ENCODE peak calls at places on chromosome 17, in ten cellular contexts. One of them, this sample, is unnamed.

GRCh38 chr17:9225305-9226101 is 204.2 kb downstream of the NTN1 start:
- DNase-seq in K562: no peak
- DNase-seq in choroid plexus epithelial cell: no peak
- DNase-seq in activated T-cell treated with anti-CD3 and anti-CD28 coated beads for 1 hour: no peak
- DNase-seq in OCI-LY7: no peak
- DNase-seq in T-helper 17 cell: no peak
- DNase-seq in fibroblast of gingiva: no peak
- DNase-seq in RCC 7860: no peak
- DNase-seq in cardiac muscle cell: peak
- DNase-seq in stimulated activated CD4-positive, alpha-beta T cell treated with anti-CD3 and anti-CD28 coated beads, Interleukin-12 subunit alpha, Interleukin-12 subunit beta, amount 100 ng/mL, for 48 hours: no peak
- DNase-seq in this sample: no peak

GRCh38 chr17:82236142-82236971 is 7.5 kb downstream of the SLC16A3 start:
- DNase-seq in K562: peak
- DNase-seq in choroid plexus epithelial cell: peak
- DNase-seq in activated T-cell treated with anti-CD3 and anti-CD28 coated beads for 1 hour: peak
- DNase-seq in OCI-LY7: peak
- DNase-seq in T-helper 17 cell: peak
- DNase-seq in fibroblast of gingiva: no peak
- DNase-seq in RCC 7860: no peak
- DNase-seq in cardiac muscle cell: peak
- DNase-seq in stimulated activated CD4-positive, alpha-beta T cell treated with anti-CD3 and anti-CD28 coated beads, Interleukin-12 subunit alpha, Interleukin-12 subunit beta, amount 100 ng/mL, for 48 hours: peak
- DNase-seq in this sample: peak

GRCh38 chr17:13593021-13593751 is 8.5 kb downstream of the HS3ST3A1 start:
- DNase-seq in K562: no peak
- DNase-seq in choroid plexus epithelial cell: no peak
- DNase-seq in activated T-cell treated with anti-CD3 and anti-CD28 coated beads for 1 hour: no peak
- DNase-seq in OCI-LY7: no peak
- DNase-seq in T-helper 17 cell: no peak
- DNase-seq in fibroblast of gingiva: no peak
- DNase-seq in RCC 7860: no peak
- DNase-seq in cardiac muscle cell: no peak
- DNase-seq in stimulated activated CD4-positive, alpha-beta T cell treated with anti-CD3 and anti-CD28 coated beads, Interleukin-12 subunit alpha, Interleukin-12 subunit beta, amount 100 ng/mL, for 48 hours: no peak
- DNase-seq in this sample: no peak

GRCh38 chr17:12342609-12343248 is 322.1 kb downstream of the MAP2K4 start:
- DNase-seq in K562: peak
- DNase-seq in choroid plexus epithelial cell: peak
- DNase-seq in activated T-cell treated with anti-CD3 and anti-CD28 coated beads for 1 hour: no peak
- DNase-seq in OCI-LY7: peak
- DNase-seq in T-helper 17 cell: no peak
- DNase-seq in fibroblast of gingiva: no peak
- DNase-seq in RCC 7860: no peak
- DNase-seq in cardiac muscle cell: peak
- DNase-seq in stimulated activated CD4-positive, alpha-beta T cell treated with anti-CD3 and anti-CD28 coated beads, Interleukin-12 subunit alpha, Interleukin-12 subunit beta, amount 100 ng/mL, for 48 hours: peak
- DNase-seq in this sample: no peak

GRCh38 chr17:58565389-58566311 is 51.2 kb upstream of the MTMR4 start:
- DNase-seq in K562: no peak
- DNase-seq in choroid plexus epithelial cell: no peak
- DNase-seq in activated T-cell treated with anti-CD3 and anti-CD28 coated beads for 1 hour: no peak
- DNase-seq in OCI-LY7: peak
- DNase-seq in T-helper 17 cell: no peak
- DNase-seq in fibroblast of gingiva: no peak
- DNase-seq in RCC 7860: no peak
- DNase-seq in cardiac muscle cell: no peak
- DNase-seq in stimulated activated CD4-positive, alpha-beta T cell treated with anti-CD3 and anti-CD28 coated beads, Interleukin-12 subunit alpha, Interleukin-12 subunit beta, amount 100 ng/mL, for 48 hours: no peak
- DNase-seq in this sample: no peak

GRCh38 chr17:4509402-4509801 is 10.7 kb downstream of the SPNS2 start:
- DNase-seq in K562: no peak
- DNase-seq in choroid plexus epithelial cell: peak
- DNase-seq in activated T-cell treated with anti-CD3 and anti-CD28 coated beads for 1 hour: no peak
- DNase-seq in OCI-LY7: peak
- DNase-seq in T-helper 17 cell: no peak
- DNase-seq in fibroblast of gingiva: no peak
- DNase-seq in RCC 7860: no peak
- DNase-seq in cardiac muscle cell: no peak
- DNase-seq in stimulated activated CD4-positive, alpha-beta T cell treated with anti-CD3 and anti-CD28 coated beads, Interleukin-12 subunit alpha, Interleukin-12 subunit beta, amount 100 ng/mL, for 48 hours: no peak
- DNase-seq in this sample: no peak

GRCh38 chr17:42653179-42654124 is 5.6 kb upstream of the TUBG2 start:
- DNase-seq in K562: peak
- DNase-seq in choroid plexus epithelial cell: peak
- DNase-seq in activated T-cell treated with anti-CD3 and anti-CD28 coated beads for 1 hour: no peak
- DNase-seq in OCI-LY7: no peak
- DNase-seq in T-helper 17 cell: no peak
- DNase-seq in fibroblast of gingiva: peak
- DNase-seq in RCC 7860: no peak
- DNase-seq in cardiac muscle cell: peak
- DNase-seq in stimulated activated CD4-positive, alpha-beta T cell treated with anti-CD3 and anti-CD28 coated beads, Interleukin-12 subunit alpha, Interleukin-12 subunit beta, amount 100 ng/mL, for 48 hours: no peak
- DNase-seq in this sample: no peak

GRCh38 chr17:1942666-1943431 is 82.3 kb downstream of the RTN4RL1 start:
- DNase-seq in K562: no peak
- DNase-seq in choroid plexus epithelial cell: no peak
- DNase-seq in activated T-cell treated with anti-CD3 and anti-CD28 coated beads for 1 hour: no peak
- DNase-seq in OCI-LY7: no peak
- DNase-seq in T-helper 17 cell: no peak
- DNase-seq in fibroblast of gingiva: no peak
- DNase-seq in RCC 7860: no peak
- DNase-seq in cardiac muscle cell: no peak
- DNase-seq in stimulated activated CD4-positive, alpha-beta T cell treated with anti-CD3 and anti-CD28 coated beads, Interleukin-12 subunit alpha, Interleukin-12 subunit beta, amount 100 ng/mL, for 48 hours: no peak
- DNase-seq in this sample: no peak

GRCh38 chr17:17179371-17179827 is 26.7 kb downstream of the PLD6 start:
- DNase-seq in K562: no peak
- DNase-seq in choroid plexus epithelial cell: no peak
- DNase-seq in activated T-cell treated with anti-CD3 and anti-CD28 coated beads for 1 hour: no peak
- DNase-seq in OCI-LY7: no peak
- DNase-seq in T-helper 17 cell: no peak
- DNase-seq in fibroblast of gingiva: no peak
- DNase-seq in RCC 7860: no peak
- DNase-seq in cardiac muscle cell: no peak
- DNase-seq in stimulated activated CD4-positive, alpha-beta T cell treated with anti-CD3 and anti-CD28 coated beads, Interleukin-12 subunit alpha, Interleukin-12 subunit beta, amount 100 ng/mL, for 48 hours: no peak
- DNase-seq in this sample: peak

GRCh38 chr17:59335685-59336084 is 4.2 kb downstream of the YPEL2 start:
- DNase-seq in K562: no peak
- DNase-seq in choroid plexus epithelial cell: no peak
- DNase-seq in activated T-cell treated with anti-CD3 and anti-CD28 coated beads for 1 hour: no peak
- DNase-seq in OCI-LY7: no peak
- DNase-seq in T-helper 17 cell: no peak
- DNase-seq in fibroblast of gingiva: no peak
- DNase-seq in RCC 7860: no peak
- DNase-seq in cardiac muscle cell: no peak
- DNase-seq in stimulated activated CD4-positive, alpha-beta T cell treated with anti-CD3 and anti-CD28 coated beads, Interleukin-12 subunit alpha, Interleukin-12 subunit beta, amount 100 ng/mL, for 48 hours: no peak
- DNase-seq in this sample: no peak

GRCh38 chr17:58264407-58265103 is 16.2 kb downstream of the MPO start:
- DNase-seq in K562: no peak
- DNase-seq in choroid plexus epithelial cell: no peak
- DNase-seq in activated T-cell treated with anti-CD3 and anti-CD28 coated beads for 1 hour: no peak
- DNase-seq in OCI-LY7: no peak
- DNase-seq in T-helper 17 cell: no peak
- DNase-seq in fibroblast of gingiva: no peak
- DNase-seq in RCC 7860: no peak
- DNase-seq in cardiac muscle cell: no peak
- DNase-seq in stimulated activated CD4-positive, alpha-beta T cell treated with anti-CD3 and anti-CD28 coated beads, Interleukin-12 subunit alpha, Interleukin-12 subunit beta, amount 100 ng/mL, for 48 hours: no peak
- DNase-seq in this sample: no peak

GRCh38 chr17:3030096-3030495 is 33.3 kb downstream of the OR1D5 start:
- DNase-seq in K562: no peak
- DNase-seq in choroid plexus epithelial cell: peak
- DNase-seq in activated T-cell treated with anti-CD3 and anti-CD28 coated beads for 1 hour: no peak
- DNase-seq in OCI-LY7: no peak
- DNase-seq in T-helper 17 cell: no peak
- DNase-seq in fibroblast of gingiva: peak
- DNase-seq in RCC 7860: no peak
- DNase-seq in cardiac muscle cell: peak
- DNase-seq in stimulated activated CD4-positive, alpha-beta T cell treated with anti-CD3 and anti-CD28 coated beads, Interleukin-12 subunit alpha, Interleukin-12 subunit beta, amount 100 ng/mL, for 48 hours: no peak
- DNase-seq in this sample: peak

GRCh38 chr17:39867084-39867890 is 715 bp upstream of the ZPBP2 start:
- DNase-seq in K562: no peak
- DNase-seq in choroid plexus epithelial cell: no peak
- DNase-seq in activated T-cell treated with anti-CD3 and anti-CD28 coated beads for 1 hour: peak
- DNase-seq in OCI-LY7: no peak
- DNase-seq in T-helper 17 cell: no peak
- DNase-seq in fibroblast of gingiva: no peak
- DNase-seq in RCC 7860: no peak
- DNase-seq in cardiac muscle cell: no peak
- DNase-seq in stimulated activated CD4-positive, alpha-beta T cell treated with anti-CD3 and anti-CD28 coated beads, Interleukin-12 subunit alpha, Interleukin-12 subunit beta, amount 100 ng/mL, for 48 hours: peak
- DNase-seq in this sample: no peak

GRCh38 chr17:42519546-42520444 is 16.2 kb upstream of the NAGLU start:
- DNase-seq in K562: peak
- DNase-seq in choroid plexus epithelial cell: peak
- DNase-seq in activated T-cell treated with anti-CD3 and anti-CD28 coated beads for 1 hour: no peak
- DNase-seq in OCI-LY7: no peak
- DNase-seq in T-helper 17 cell: no peak
- DNase-seq in fibroblast of gingiva: peak
- DNase-seq in RCC 7860: peak
- DNase-seq in cardiac muscle cell: peak
- DNase-seq in stimulated activated CD4-positive, alpha-beta T cell treated with anti-CD3 and anti-CD28 coated beads, Interleukin-12 subunit alpha, Interleukin-12 subunit beta, amount 100 ng/mL, for 48 hours: no peak
- DNase-seq in this sample: peak

GRCh38 chr17:29844339-29845048 is 85.5 kb downstream of the SSH2 start:
- DNase-seq in K562: peak
- DNase-seq in choroid plexus epithelial cell: peak
- DNase-seq in activated T-cell treated with anti-CD3 and anti-CD28 coated beads for 1 hour: no peak
- DNase-seq in OCI-LY7: no peak
- DNase-seq in T-helper 17 cell: no peak
- DNase-seq in fibroblast of gingiva: no peak
- DNase-seq in RCC 7860: no peak
- DNase-seq in cardiac muscle cell: peak
- DNase-seq in stimulated activated CD4-positive, alpha-beta T cell treated with anti-CD3 and anti-CD28 coated beads, Interleukin-12 subunit alpha, Interleukin-12 subunit beta, amount 100 ng/mL, for 48 hours: no peak
- DNase-seq in this sample: no peak

GRCh38 chr17:58536541-58536940 is 22.1 kb upstream of the MTMR4 start:
- DNase-seq in K562: no peak
- DNase-seq in choroid plexus epithelial cell: no peak
- DNase-seq in activated T-cell treated with anti-CD3 and anti-CD28 coated beads for 1 hour: no peak
- DNase-seq in OCI-LY7: no peak
- DNase-seq in T-helper 17 cell: no peak
- DNase-seq in fibroblast of gingiva: no peak
- DNase-seq in RCC 7860: no peak
- DNase-seq in cardiac muscle cell: no peak
- DNase-seq in stimulated activated CD4-positive, alpha-beta T cell treated with anti-CD3 and anti-CD28 coated beads, Interleukin-12 subunit alpha, Interleukin-12 subunit beta, amount 100 ng/mL, for 48 hours: no peak
- DNase-seq in this sample: no peak

GRCh38 chr17:63843387-63844292 is 1.2 kb upstream of the SMARCD2 start:
- DNase-seq in K562: peak
- DNase-seq in choroid plexus epithelial cell: peak
- DNase-seq in activated T-cell treated with anti-CD3 and anti-CD28 coated beads for 1 hour: no peak
- DNase-seq in OCI-LY7: peak
- DNase-seq in T-helper 17 cell: no peak
- DNase-seq in fibroblast of gingiva: peak
- DNase-seq in RCC 7860: peak
- DNase-seq in cardiac muscle cell: peak
- DNase-seq in stimulated activated CD4-positive, alpha-beta T cell treated with anti-CD3 and anti-CD28 coated beads, Interleukin-12 subunit alpha, Interleukin-12 subunit beta, amount 100 ng/mL, for 48 hours: no peak
- DNase-seq in this sample: peak

GRCh38 chr17:50467855-50468119 is 893 bp downstream of the CHAD start:
- DNase-seq in K562: no peak
- DNase-seq in choroid plexus epithelial cell: no peak
- DNase-seq in activated T-cell treated with anti-CD3 and anti-CD28 coated beads for 1 hour: no peak
- DNase-seq in OCI-LY7: no peak
- DNase-seq in T-helper 17 cell: no peak
- DNase-seq in fibroblast of gingiva: no peak
- DNase-seq in RCC 7860: no peak
- DNase-seq in cardiac muscle cell: no peak
- DNase-seq in stimulated activated CD4-positive, alpha-beta T cell treated with anti-CD3 and anti-CD28 coated beads, Interleukin-12 subunit alpha, Interleukin-12 subunit beta, amount 100 ng/mL, for 48 hours: no peak
- DNase-seq in this sample: no peak

GRCh38 chr17:9158545-9159452 is 137.5 kb downstream of the NTN1 start:
- DNase-seq in K562: no peak
- DNase-seq in choroid plexus epithelial cell: no peak
- DNase-seq in activated T-cell treated with anti-CD3 and anti-CD28 coated beads for 1 hour: no peak
- DNase-seq in OCI-LY7: no peak
- DNase-seq in T-helper 17 cell: no peak
- DNase-seq in fibroblast of gingiva: no peak
- DNase-seq in RCC 7860: no peak
- DNase-seq in cardiac muscle cell: no peak
- DNase-seq in stimulated activated CD4-positive, alpha-beta T cell treated with anti-CD3 and anti-CD28 coated beads, Interleukin-12 subunit alpha, Interleukin-12 subunit beta, amount 100 ng/mL, for 48 hours: no peak
- DNase-seq in this sample: no peak

GRCh38 chr17:9226130-9226793 is 205.0 kb downstream of the NTN1 start:
- DNase-seq in K562: no peak
- DNase-seq in choroid plexus epithelial cell: no peak
- DNase-seq in activated T-cell treated with anti-CD3 and anti-CD28 coated beads for 1 hour: no peak
- DNase-seq in OCI-LY7: no peak
- DNase-seq in T-helper 17 cell: no peak
- DNase-seq in fibroblast of gingiva: no peak
- DNase-seq in RCC 7860: no peak
- DNase-seq in cardiac muscle cell: no peak
- DNase-seq in stimulated activated CD4-positive, alpha-beta T cell treated with anti-CD3 and anti-CD28 coated beads, Interleukin-12 subunit alpha, Interleukin-12 subunit beta, amount 100 ng/mL, for 48 hours: no peak
- DNase-seq in this sample: no peak

GRCh38 chr17:80295146-80295545 is 34.5 kb downstream of the RNF213 start:
- DNase-seq in K562: no peak
- DNase-seq in choroid plexus epithelial cell: no peak
- DNase-seq in activated T-cell treated with anti-CD3 and anti-CD28 coated beads for 1 hour: no peak
- DNase-seq in OCI-LY7: no peak
- DNase-seq in T-helper 17 cell: no peak
- DNase-seq in fibroblast of gingiva: no peak
- DNase-seq in RCC 7860: no peak
- DNase-seq in cardiac muscle cell: no peak
- DNase-seq in stimulated activated CD4-positive, alpha-beta T cell treated with anti-CD3 and anti-CD28 coated beads, Interleukin-12 subunit alpha, Interleukin-12 subunit beta, amount 100 ng/mL, for 48 hours: no peak
- DNase-seq in this sample: no peak

GRCh38 chr17:3951420-3951819 is 12.8 kb downstream of the ATP2A3 start:
- DNase-seq in K562: no peak
- DNase-seq in choroid plexus epithelial cell: no peak
- DNase-seq in activated T-cell treated with anti-CD3 and anti-CD28 coated beads for 1 hour: no peak
- DNase-seq in OCI-LY7: no peak
- DNase-seq in T-helper 17 cell: no peak
- DNase-seq in fibroblast of gingiva: no peak
- DNase-seq in RCC 7860: no peak
- DNase-seq in cardiac muscle cell: no peak
- DNase-seq in stimulated activated CD4-positive, alpha-beta T cell treated with anti-CD3 and anti-CD28 coated beads, Interleukin-12 subunit alpha, Interleukin-12 subunit beta, amount 100 ng/mL, for 48 hours: no peak
- DNase-seq in this sample: no peak

GRCh38 chr17:82338858-82339633 is 5.5 kb upstream of the SECTM1 start:
- DNase-seq in K562: peak
- DNase-seq in choroid plexus epithelial cell: peak
- DNase-seq in activated T-cell treated with anti-CD3 and anti-CD28 coated beads for 1 hour: no peak
- DNase-seq in OCI-LY7: no peak
- DNase-seq in T-helper 17 cell: no peak
- DNase-seq in fibroblast of gingiva: peak
- DNase-seq in RCC 7860: peak
- DNase-seq in cardiac muscle cell: peak
- DNase-seq in stimulated activated CD4-positive, alpha-beta T cell treated with anti-CD3 and anti-CD28 coated beads, Interleukin-12 subunit alpha, Interleukin-12 subunit beta, amount 100 ng/mL, for 48 hours: no peak
- DNase-seq in this sample: peak

GRCh38 chr17:43372273-43372911 is 26.4 kb upstream of the ARL4D start:
- DNase-seq in K562: no peak
- DNase-seq in choroid plexus epithelial cell: no peak
- DNase-seq in activated T-cell treated with anti-CD3 and anti-CD28 coated beads for 1 hour: no peak
- DNase-seq in OCI-LY7: peak
- DNase-seq in T-helper 17 cell: no peak
- DNase-seq in fibroblast of gingiva: no peak
- DNase-seq in RCC 7860: peak
- DNase-seq in cardiac muscle cell: peak
- DNase-seq in stimulated activated CD4-positive, alpha-beta T cell treated with anti-CD3 and anti-CD28 coated beads, Interleukin-12 subunit alpha, Interleukin-12 subunit beta, amount 100 ng/mL, for 48 hours: no peak
- DNase-seq in this sample: no peak

GRCh38 chr17:73226556-73227172 is 33.8 kb downstream of the COG1 start:
- DNase-seq in K562: no peak
- DNase-seq in choroid plexus epithelial cell: peak
- DNase-seq in activated T-cell treated with anti-CD3 and anti-CD28 coated beads for 1 hour: no peak
- DNase-seq in OCI-LY7: no peak
- DNase-seq in T-helper 17 cell: no peak
- DNase-seq in fibroblast of gingiva: peak
- DNase-seq in RCC 7860: no peak
- DNase-seq in cardiac muscle cell: peak
- DNase-seq in stimulated activated CD4-positive, alpha-beta T cell treated with anti-CD3 and anti-CD28 coated beads, Interleukin-12 subunit alpha, Interleukin-12 subunit beta, amount 100 ng/mL, for 48 hours: no peak
- DNase-seq in this sample: no peak

GRCh38 chr17:44971776-44972483 is 3.8 kb upstream of the C1QL1 start:
- DNase-seq in K562: no peak
- DNase-seq in choroid plexus epithelial cell: peak
- DNase-seq in activated T-cell treated with anti-CD3 and anti-CD28 coated beads for 1 hour: no peak
- DNase-seq in OCI-LY7: no peak
- DNase-seq in T-helper 17 cell: no peak
- DNase-seq in fibroblast of gingiva: no peak
- DNase-seq in RCC 7860: peak
- DNase-seq in cardiac muscle cell: no peak
- DNase-seq in stimulated activated CD4-positive, alpha-beta T cell treated with anti-CD3 and anti-CD28 coated beads, Interleukin-12 subunit alpha, Interleukin-12 subunit beta, amount 100 ng/mL, for 48 hours: peak
- DNase-seq in this sample: no peak

GRCh38 chr17:47949951-47950350 is 7.7 kb downstream of the PRR15L start:
- DNase-seq in K562: no peak
- DNase-seq in choroid plexus epithelial cell: no peak
- DNase-seq in activated T-cell treated with anti-CD3 and anti-CD28 coated beads for 1 hour: no peak
- DNase-seq in OCI-LY7: peak
- DNase-seq in T-helper 17 cell: no peak
- DNase-seq in fibroblast of gingiva: no peak
- DNase-seq in RCC 7860: no peak
- DNase-seq in cardiac muscle cell: no peak
- DNase-seq in stimulated activated CD4-positive, alpha-beta T cell treated with anti-CD3 and anti-CD28 coated beads, Interleukin-12 subunit alpha, Interleukin-12 subunit beta, amount 100 ng/mL, for 48 hours: no peak
- DNase-seq in this sample: no peak

GRCh38 chr17:78205124-78205775 is 8.8 kb upstream of the BIRC5 start:
- DNase-seq in K562: no peak
- DNase-seq in choroid plexus epithelial cell: no peak
- DNase-seq in activated T-cell treated with anti-CD3 and anti-CD28 coated beads for 1 hour: no peak
- DNase-seq in OCI-LY7: no peak
- DNase-seq in T-helper 17 cell: no peak
- DNase-seq in fibroblast of gingiva: no peak
- DNase-seq in RCC 7860: no peak
- DNase-seq in cardiac muscle cell: no peak
- DNase-seq in stimulated activated CD4-positive, alpha-beta T cell treated with anti-CD3 and anti-CD28 coated beads, Interleukin-12 subunit alpha, Interleukin-12 subunit beta, amount 100 ng/mL, for 48 hours: no peak
- DNase-seq in this sample: no peak

This sample was measured in dermis blood vessel endothelial cell.